ENCODE peak calls at places on chromosome 22, in eight cellular contexts. One of them, this sample, is unnamed.

GRCh38 chr22:21688706-21689381 is 23.0 kb downstream of the PPIL2 start:
- DNase-seq in neural crest cell: no peak
- DNase-seq in cardiac muscle cell: no peak
- DNase-seq in fibroblast of mammary gland: no peak
- DNase-seq in heart right ventricle: no peak
- DNase-seq in GM23338: no peak
- DNase-seq in Caco-2: no peak
- DNase-seq in endothelial cell: no peak
- DNase-seq in this sample: no peak

GRCh38 chr22:36432592-36433317 is 45.0 kb upstream of the MYH9 start:
- DNase-seq in neural crest cell: no peak
- DNase-seq in cardiac muscle cell: peak; percentile 77
- DNase-seq in fibroblast of mammary gland: no peak
- DNase-seq in heart right ventricle: no peak
- DNase-seq in GM23338: peak; percentile 40
- DNase-seq in Caco-2: no peak
- DNase-seq in endothelial cell: no peak
- DNase-seq in this sample: no peak

GRCh38 chr22:27879923-27880322 is 39.1 kb downstream of the PITPNB start:
- DNase-seq in neural crest cell: peak; percentile 22
- DNase-seq in cardiac muscle cell: peak; percentile 68
- DNase-seq in fibroblast of mammary gland: peak; percentile 55
- DNase-seq in heart right ventricle: no peak
- DNase-seq in GM23338: peak; percentile 79
- DNase-seq in Caco-2: peak; percentile 59
- DNase-seq in endothelial cell: peak; percentile 48
- DNase-seq in this sample: no peak

GRCh38 chr22:32333769-32334639 is 23.7 kb upstream of the RFPL3 start:
- DNase-seq in neural crest cell: no peak
- DNase-seq in cardiac muscle cell: no peak
- DNase-seq in fibroblast of mammary gland: no peak
- DNase-seq in heart right ventricle: no peak
- DNase-seq in GM23338: no peak
- DNase-seq in Caco-2: no peak
- DNase-seq in endothelial cell: no peak
- DNase-seq in this sample: no peak

GRCh38 chr22:50734986-50735738 is 2.8 kb upstream of the ACR start:
- DNase-seq in neural crest cell: no peak
- DNase-seq in cardiac muscle cell: no peak
- DNase-seq in fibroblast of mammary gland: no peak
- DNase-seq in heart right ventricle: peak; percentile 4
- DNase-seq in GM23338: no peak
- DNase-seq in Caco-2: no peak
- DNase-seq in endothelial cell: peak; percentile 4
- DNase-seq in this sample: no peak

GRCh38 chr22:20745177-20745576 is 28.7 kb upstream of the SERPIND1 start:
- DNase-seq in neural crest cell: no peak
- DNase-seq in cardiac muscle cell: no peak
- DNase-seq in fibroblast of mammary gland: no peak
- DNase-seq in heart right ventricle: no peak
- DNase-seq in GM23338: no peak
- DNase-seq in Caco-2: no peak
- DNase-seq in endothelial cell: no peak
- DNase-seq in this sample: no peak

GRCh38 chr22:44496844-44497217 is 1.2 kb downstream of the RTL6 start:
- DNase-seq in neural crest cell: no peak
- DNase-seq in cardiac muscle cell: no peak
- DNase-seq in fibroblast of mammary gland: no peak
- DNase-seq in heart right ventricle: no peak
- DNase-seq in GM23338: no peak
- DNase-seq in Caco-2: no peak
- DNase-seq in endothelial cell: no peak
- DNase-seq in this sample: no peak

GRCh38 chr22:21568207-21569075 is 927 bp downstream of the UBE2L3 start:
- DNase-seq in neural crest cell: peak; percentile 25
- DNase-seq in cardiac muscle cell: peak; percentile 49
- DNase-seq in fibroblast of mammary gland: no peak
- DNase-seq in heart right ventricle: no peak
- DNase-seq in GM23338: peak; percentile 50
- DNase-seq in Caco-2: no peak
- DNase-seq in endothelial cell: peak; percentile 34
- DNase-seq in this sample: no peak

GRCh38 chr22:36224245-36224644 is 15.1 kb downstream of the APOL2 start:
- DNase-seq in neural crest cell: no peak
- DNase-seq in cardiac muscle cell: no peak
- DNase-seq in fibroblast of mammary gland: no peak
- DNase-seq in heart right ventricle: no peak
- DNase-seq in GM23338: no peak
- DNase-seq in Caco-2: no peak
- DNase-seq in endothelial cell: no peak
- DNase-seq in this sample: no peak

GRCh38 chr22:43376765-43377485 is 33.8 kb upstream of the SCUBE1 start:
- DNase-seq in neural crest cell: no peak
- DNase-seq in cardiac muscle cell: peak; percentile 25
- DNase-seq in fibroblast of mammary gland: no peak
- DNase-seq in heart right ventricle: no peak
- DNase-seq in GM23338: no peak
- DNase-seq in Caco-2: no peak
- DNase-seq in endothelial cell: no peak
- DNase-seq in this sample: no peak

GRCh38 chr22:36461665-36462474 is 19.6 kb downstream of the TXN2 start:
- DNase-seq in neural crest cell: no peak
- DNase-seq in cardiac muscle cell: peak; percentile 64
- DNase-seq in fibroblast of mammary gland: peak; percentile 58
- DNase-seq in heart right ventricle: no peak
- DNase-seq in GM23338: peak; percentile 73
- DNase-seq in Caco-2: peak; percentile 75
- DNase-seq in endothelial cell: peak; percentile 33
- DNase-seq in this sample: peak; percentile 97

GRCh38 chr22:50620861-50621490 is 7.0 kb downstream of the ARSA start:
- DNase-seq in neural crest cell: no peak
- DNase-seq in cardiac muscle cell: no peak
- DNase-seq in fibroblast of mammary gland: peak; percentile 17
- DNase-seq in heart right ventricle: peak; percentile 25
- DNase-seq in GM23338: no peak
- DNase-seq in Caco-2: no peak
- DNase-seq in endothelial cell: no peak
- DNase-seq in this sample: no peak

GRCh38 chr22:46072030-46072881 is 78.1 kb upstream of the PPARA start:
- DNase-seq in neural crest cell: no peak
- DNase-seq in cardiac muscle cell: peak; percentile 70
- DNase-seq in fibroblast of mammary gland: peak; percentile 42
- DNase-seq in heart right ventricle: peak; percentile 77
- DNase-seq in GM23338: peak; percentile 60
- DNase-seq in Caco-2: peak; percentile 59
- DNase-seq in endothelial cell: no peak
- DNase-seq in this sample: no peak

GRCh38 chr22:31083923-31084810 is 3.0 kb downstream of the SMTN start:
- DNase-seq in neural crest cell: no peak
- DNase-seq in cardiac muscle cell: no peak
- DNase-seq in fibroblast of mammary gland: no peak
- DNase-seq in heart right ventricle: peak; percentile 13
- DNase-seq in GM23338: no peak
- DNase-seq in Caco-2: no peak
- DNase-seq in endothelial cell: no peak
- DNase-seq in this sample: no peak

GRCh38 chr22:24525416-24526037 is 29.4 kb downstream of the GUCD1 start:
- DNase-seq in neural crest cell: peak; percentile 79
- DNase-seq in cardiac muscle cell: peak; percentile 77
- DNase-seq in fibroblast of mammary gland: peak; percentile 82
- DNase-seq in heart right ventricle: peak; percentile 75
- DNase-seq in GM23338: peak; percentile 92
- DNase-seq in Caco-2: peak; percentile 88
- DNase-seq in endothelial cell: peak; percentile 76
- DNase-seq in this sample: no peak

GRCh38 chr22:46036558-46037408 is 59.8 kb upstream of the WNT7B start:
- DNase-seq in neural crest cell: no peak
- DNase-seq in cardiac muscle cell: peak; percentile 25
- DNase-seq in fibroblast of mammary gland: peak; percentile 39
- DNase-seq in heart right ventricle: no peak
- DNase-seq in GM23338: peak; percentile 74
- DNase-seq in Caco-2: peak; percentile 50
- DNase-seq in endothelial cell: no peak
- DNase-seq in this sample: no peak

GRCh38 chr22:50252081-50253045 is 1.3 kb upstream of the HDAC10 start:
- DNase-seq in neural crest cell: peak; percentile 52
- DNase-seq in cardiac muscle cell: peak; percentile 71
- DNase-seq in fibroblast of mammary gland: peak; percentile 59
- DNase-seq in heart right ventricle: peak; percentile 78
- DNase-seq in GM23338: peak; percentile 87
- DNase-seq in Caco-2: peak; percentile 69
- DNase-seq in endothelial cell: peak; percentile 76
- DNase-seq in this sample: no peak

GRCh38 chr22:46172522-46172921 is 22.2 kb downstream of the PPARA start:
- DNase-seq in neural crest cell: no peak
- DNase-seq in cardiac muscle cell: no peak
- DNase-seq in fibroblast of mammary gland: no peak
- DNase-seq in heart right ventricle: no peak
- DNase-seq in GM23338: no peak
- DNase-seq in Caco-2: no peak
- DNase-seq in endothelial cell: no peak
- DNase-seq in this sample: no peak

GRCh38 chr22:27171212-27171611 is 513.8 kb downstream of the MIAT start:
- DNase-seq in neural crest cell: no peak
- DNase-seq in cardiac muscle cell: no peak
- DNase-seq in fibroblast of mammary gland: no peak
- DNase-seq in heart right ventricle: no peak
- DNase-seq in GM23338: no peak
- DNase-seq in Caco-2: no peak
- DNase-seq in endothelial cell: no peak
- DNase-seq in this sample: no peak

GRCh38 chr22:43000441-43001175 is 14.3 kb downstream of the PACSIN2 start:
- DNase-seq in neural crest cell: no peak
- DNase-seq in cardiac muscle cell: peak; percentile 40
- DNase-seq in fibroblast of mammary gland: peak; percentile 71
- DNase-seq in heart right ventricle: no peak
- DNase-seq in GM23338: no peak
- DNase-seq in Caco-2: no peak
- DNase-seq in endothelial cell: no peak
- DNase-seq in this sample: no peak

GRCh38 chr22:26648011-26648497 is 9.3 kb upstream of the MIAT start:
- DNase-seq in neural crest cell: no peak
- DNase-seq in cardiac muscle cell: no peak
- DNase-seq in fibroblast of mammary gland: no peak
- DNase-seq in heart right ventricle: no peak
- DNase-seq in GM23338: peak; percentile 89
- DNase-seq in Caco-2: no peak
- DNase-seq in endothelial cell: no peak
- DNase-seq in this sample: no peak

GRCh38 chr22:17734197-17734596 is 40.1 kb downstream of the BID start:
- DNase-seq in neural crest cell: no peak
- DNase-seq in cardiac muscle cell: peak; percentile 65
- DNase-seq in fibroblast of mammary gland: peak; percentile 61
- DNase-seq in heart right ventricle: no peak
- DNase-seq in GM23338: no peak
- DNase-seq in Caco-2: no peak
- DNase-seq in endothelial cell: no peak
- DNase-seq in this sample: no peak

DNA sequence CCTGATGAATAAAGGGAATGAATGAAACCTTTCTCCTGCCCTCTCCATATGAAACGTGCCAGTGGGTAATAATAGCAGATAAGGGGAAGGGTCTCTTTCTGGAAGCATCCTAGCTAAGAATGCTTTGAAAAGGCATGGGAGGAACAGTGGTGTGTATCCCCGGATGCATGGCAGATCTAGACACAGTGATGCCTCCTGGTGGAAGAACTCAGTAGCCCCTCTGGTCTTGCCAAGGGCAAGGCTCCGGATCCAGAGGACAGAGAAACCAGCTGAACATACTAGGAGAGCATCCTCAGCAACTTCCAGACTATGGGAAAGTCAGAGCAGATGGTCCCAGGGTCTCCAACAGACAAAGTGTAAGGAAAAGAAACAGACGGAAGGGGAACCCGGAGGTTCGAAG is 6.4 kb downstream of the BAIAP2L2 start:
- DNase-seq in neural crest cell: no peak
- DNase-seq in cardiac muscle cell: peak; percentile 33
- DNase-seq in fibroblast of mammary gland: peak; percentile 33
- DNase-seq in heart right ventricle: no peak
- DNase-seq in GM23338: peak; percentile 85
- DNase-seq in Caco-2: no peak
- DNase-seq in endothelial cell: no peak
- DNase-seq in this sample: no peak
- TF ChIP-seq CTCF in neural crest cell: peak; percentile 40
- TF ChIP-seq CTCF in cardiac muscle cell: peak; percentile 41
- TF ChIP-seq CTCF in fibroblast of mammary gland: peak; percentile 47
- TF ChIP-seq CTCF in heart right ventricle: no peak
- TF ChIP-seq CTCF in GM23338: peak; percentile 67
- TF ChIP-seq CTCF in Caco-2: peak; percentile 17
- TF ChIP-seq CTCF in endothelial cell: no peak
- TF ChIP-seq CTCF in this sample: peak; percentile 41

GRCh38 chr22:22943521-22944267 is 56.1 kb downstream of the IGLL5 start:
- DNase-seq in neural crest cell: no peak
- DNase-seq in cardiac muscle cell: no peak
- DNase-seq in fibroblast of mammary gland: no peak
- DNase-seq in heart right ventricle: no peak
- DNase-seq in GM23338: peak; percentile 39
- DNase-seq in Caco-2: no peak
- DNase-seq in endothelial cell: peak; percentile 3
- DNase-seq in this sample: no peak
- TF ChIP-seq CTCF in neural crest cell: no peak
- TF ChIP-seq CTCF in cardiac muscle cell: no peak
- TF ChIP-seq CTCF in fibroblast of mammary gland: no peak
- TF ChIP-seq CTCF in heart right ventricle: no peak
- TF ChIP-seq CTCF in GM23338: peak; percentile 41
- TF ChIP-seq CTCF in Caco-2: no peak
- TF ChIP-seq CTCF in endothelial cell: no peak
- TF ChIP-seq CTCF in this sample: no peak

DNA sequence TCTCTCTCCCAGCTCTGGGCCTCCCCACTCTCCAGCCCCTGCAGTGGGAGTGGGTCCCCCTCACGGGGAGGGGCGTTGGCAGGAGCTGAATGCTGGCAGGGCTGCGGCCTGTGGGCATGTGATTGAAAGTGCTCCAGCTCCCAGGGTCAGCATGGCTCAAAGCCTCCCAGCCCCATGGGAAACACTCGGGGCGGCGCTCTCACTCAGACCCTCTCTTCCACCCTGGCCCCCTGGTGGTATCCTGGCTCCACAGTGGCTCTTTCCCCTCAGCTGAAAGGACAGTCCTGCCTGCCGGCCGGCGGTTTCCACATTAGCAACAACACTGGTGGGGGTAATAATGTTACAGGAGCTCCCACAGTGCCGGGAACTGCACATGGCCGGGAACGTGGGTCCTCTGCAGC is 35.5 kb downstream of the POLR3H start:
- DNase-seq in neural crest cell: no peak
- DNase-seq in cardiac muscle cell: no peak
- DNase-seq in fibroblast of mammary gland: no peak
- DNase-seq in heart right ventricle: peak; percentile 63
- DNase-seq in GM23338: no peak
- DNase-seq in Caco-2: no peak
- DNase-seq in endothelial cell: no peak
- DNase-seq in this sample: no peak
- TF ChIP-seq CTCF in neural crest cell: peak; percentile 28
- TF ChIP-seq CTCF in cardiac muscle cell: no peak
- TF ChIP-seq CTCF in fibroblast of mammary gland: no peak
- TF ChIP-seq CTCF in heart right ventricle: no peak
- TF ChIP-seq CTCF in GM23338: no peak
- TF ChIP-seq CTCF in Caco-2: no peak
- TF ChIP-seq CTCF in endothelial cell: no peak
- TF ChIP-seq CTCF in this sample: peak; percentile 6

GRCh38 chr22:19398206-19398605 is 33.3 kb downstream of the HIRA start:
- DNase-seq in neural crest cell: no peak
- DNase-seq in cardiac muscle cell: no peak
- DNase-seq in fibroblast of mammary gland: peak; percentile 25
- DNase-seq in heart right ventricle: no peak
- DNase-seq in GM23338: no peak
- DNase-seq in Caco-2: no peak
- DNase-seq in endothelial cell: no peak
- DNase-seq in this sample: no peak
- TF ChIP-seq CTCF in neural crest cell: no peak
- TF ChIP-seq CTCF in cardiac muscle cell: no peak
- TF ChIP-seq CTCF in fibroblast of mammary gland: no peak
- TF ChIP-seq CTCF in heart right ventricle: no peak
- TF ChIP-seq CTCF in GM23338: no peak
- TF ChIP-seq CTCF in Caco-2: no peak
- TF ChIP-seq CTCF in endothelial cell: no peak
- TF ChIP-seq CTCF in this sample: no peak

This sample was measured in kidney epithelial cell.